ENCODE peak calls at places on chromosomes 5 and 9, in four cellular contexts. X is GM23248, H is small intestine, C is HCT116. Z is an unnamed sample.

GRCh38 chr5:37776826-37777225 is 63.0 kb downstream of the GDNF start:
- DNase-seq in X (peak; percentile 93), H (no peak), C (no peak), Z (no peak)

GRCh38 chr5:154197801-154198461 is 7.4 kb downstream of the GALNT10 start:
- DNase-seq in X (peak; percentile 57), H (peak; percentile 63), C (no peak), Z (peak; percentile 34)

GRCh38 chr5:140240987-140241706 is 61.8 kb downstream of the PFDN1 start:
- DNase-seq in H (peak; percentile 92), X (peak; percentile 95), C (peak; percentile 69), Z (no peak)

GRCh38 chr5:74595143-74595915 is 45.2 kb downstream of the ENC1 start:
- DNase-seq in X (peak; percentile 6), H (peak; percentile 76), C (peak; percentile 15), Z (no peak)

GRCh38 chr9:128771094-128771721 is 519 bp downstream of the ZER1 start:
- DNase-seq in C (no peak), H (peak; percentile 69), X (peak; percentile 64), Z (no peak)

GRCh38 chr5:142356318-142356715 is 31.5 kb upstream of the SPRY4 start:
- DNase-seq in X (peak; percentile 92), C (no peak), H (no peak), Z (no peak)

GRCh38 chr9:99878651-99879050 is 27.8 kb upstream of the STX17 start:
- DNase-seq in X (peak; percentile 62), C (no peak), H (no peak), Z (no peak)

GRCh38 chr5:38462972-38463633 is 93.3 kb downstream of the LIFR start:
- DNase-seq in X (peak; percentile 39), H (no peak), C (no peak), Z (no peak)

GRCh38 chr9:71001780-71002386 is 119.5 kb downstream of the TRPM3 start:
- DNase-seq in H (peak; percentile 68), C (peak; percentile 23), X (peak; percentile 46), Z (no peak)

GRCh38 chr9:26437056-26437711 is 455.4 kb downstream of the CAAP1 start:
- DNase-seq in H (no peak), C (no peak), X (no peak), Z (no peak)

GRCh38 chr5:112161392-112161748 is 257.7 kb downstream of the EPB41L4A start:
- DNase-seq in H (no peak), C (no peak), X (no peak), Z (no peak)

GRCh38 chr5:73135429-73136276 is 15.3 kb downstream of the TMEM171 start:
- DNase-seq in H (no peak), C (peak; percentile 31), X (peak; percentile 73), Z (no peak)

GRCh38 chr5:76408104-76408644 is 5.1 kb downstream of the IQGAP2 start:
- DNase-seq in H (no peak), C (no peak), X (no peak), Z (no peak)

GRCh38 chr9:73200694-73201432 is 49.2 kb downstream of the ANXA1 start:
- DNase-seq in C (peak; percentile 28), X (peak; percentile 54), H (peak; percentile 15), Z (no peak)

GRCh38 chr5:32552936-32553335 is 32.4 kb upstream of the SUB1 start:
- DNase-seq in C (no peak), X (no peak), H (no peak), Z (no peak)

GRCh38 chr9:86802900-86803673 is 144.2 kb downstream of the GAS1 start:
- DNase-seq in H (no peak), X (no peak), C (no peak), Z (no peak)

GRCh38 chr5:40447438-40447837 is 232.3 kb upstream of the PTGER4 start:
- DNase-seq in C (no peak), X (peak; percentile 40), H (no peak), Z (no peak)
- H3K9me3 ChIP-seq in C (no peaks in the 10 kb centered on the region), X (no peaks in the 10 kb centered on the region), H (no peaks in the 10 kb centered on the region), Z (peaks cover 2% of the 10 kb centered on the region)

GRCh38 chr5:180938294-180938693 is 39.3 kb downstream of the BTNL8 start:
- DNase-seq in H (no peak), X (no peak), C (no peak), Z (no peak)
- H3K9me3 ChIP-seq in H (peaks cover 5% of the 10 kb centered on the region), X (no peaks in the 10 kb centered on the region), C (peaks cover 14% of the 10 kb centered on the region), Z (peaks cover 2% of the 10 kb centered on the region)

GRCh38 chr5:150946351-150946905 is 41.6 kb upstream of the ZNF300 start:
- DNase-seq in C (no peak), X (peak; percentile 37), H (peak; percentile 31), Z (no peak)
- H3K9me3 ChIP-seq in C (peaks cover 18% of the 10 kb centered on the region), X (peaks cover 12% of the 10 kb centered on the region), H (peaks cover 2% of the 10 kb centered on the region), Z (peaks cover 19% of the 10 kb centered on the region)

GRCh38 chr5:109390188-109390587 is 19.6 kb downstream of the PJA2 start:
- DNase-seq in H (no peak), X (no peak), C (no peak), Z (no peak)

GRCh38 chr5:109396965-109397364 is 12.8 kb downstream of the PJA2 start:
- DNase-seq in X (no peak), C (no peak), H (no peak), Z (no peak)

GRCh38 chr5:109399092-109399759 is 10.5 kb downstream of the PJA2 start:
- DNase-seq in H (no peak), C (no peak), X (peak; percentile 38), Z (no peak)

DNA sequence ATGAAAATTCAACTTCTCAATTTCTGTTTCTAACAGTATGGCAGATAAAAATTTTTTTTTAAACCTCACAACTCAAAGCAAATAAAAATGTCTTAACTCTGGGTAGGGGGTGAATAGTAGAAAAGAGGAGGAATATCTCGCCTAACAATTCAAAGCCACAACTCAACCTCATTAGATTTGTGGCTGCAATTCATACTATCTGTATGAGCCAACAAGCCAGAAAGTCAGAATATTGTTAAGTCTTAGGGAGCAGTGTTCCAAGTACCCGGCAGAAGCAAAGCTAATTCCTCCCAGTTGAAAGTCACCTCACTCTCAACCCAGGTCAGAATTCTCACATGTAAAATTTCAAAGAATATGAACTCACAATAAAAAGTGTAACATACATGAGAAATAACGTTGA is 15.0 kb downstream of the PJA2 start:
- DNase-seq in C (no peak), X (no peak), H (no peak), Z (no peak)
- H3K9me3 ChIP-seq in C (no peaks in the 10 kb centered on the region), X (no peaks in the 10 kb centered on the region), H (no peaks in the 10 kb centered on the region), Z (no peaks in the 10 kb centered on the region)

GRCh38 chr9:138115506-138115905 is 237.9 kb downstream of the CACNA1B start:
- DNase-seq in H (no peak), X (no peak), C (no peak), Z (no peak)

GRCh38 chr9:138114501-138115245 is 237.1 kb downstream of the CACNA1B start:
- DNase-seq in X (no peak), C (no peak), H (no peak), Z (no peak)

GRCh38 chr9:138112791-138113600 is 235.4 kb downstream of the CACNA1B start:
- DNase-seq in H (no peak), C (no peak), X (no peak), Z (no peak)

GRCh38 chr9:138111607-138112006 is 234.0 kb downstream of the CACNA1B start:
- DNase-seq in C (no peak), H (no peak), X (no peak), Z (no peak)

GRCh38 chr9:138112090-138112748 is 234.6 kb downstream of the CACNA1B start:
- DNase-seq in X (no peak), H (no peak), C (no peak), Z (no peak)
- H3K9me3 ChIP-seq in X (no peaks in the 10 kb centered on the region), H (no peaks in the 10 kb centered on the region), C (no peaks in the 10 kb centered on the region), Z (no peaks in the 10 kb centered on the region)

GRCh38 chr9:77021289-77021927 is 2.0 kb downstream of the FOXB2 start:
- DNase-seq in C (no peak), H (no peak), X (no peak), Z (no peak)

GRCh38 chr9:77022783-77023440 is 3.5 kb downstream of the FOXB2 start:
- DNase-seq in X (no peak), H (no peak), C (no peak), Z (no peak)

GRCh38 chr9:77020438-77021264 is 1.2 kb downstream of the FOXB2 start:
- DNase-seq in X (peak; percentile 18), C (no peak), H (no peak), Z (no peak)

GRCh38 chr9:77023726-77024125 is 4.3 kb downstream of the FOXB2 start:
- DNase-seq in C (no peak), H (no peak), X (no peak), Z (no peak)

GRCh38 chr9:77021928-77022782 is 2.7 kb downstream of the FOXB2 start:
- DNase-seq in H (no peak), X (no peak), C (no peak), Z (no peak)
- H3K9me3 ChIP-seq in H (no peaks in the 10 kb centered on the region), X (no peaks in the 10 kb centered on the region), C (no peaks in the 10 kb centered on the region), Z (no peaks in the 10 kb centered on the region)

DNA sequence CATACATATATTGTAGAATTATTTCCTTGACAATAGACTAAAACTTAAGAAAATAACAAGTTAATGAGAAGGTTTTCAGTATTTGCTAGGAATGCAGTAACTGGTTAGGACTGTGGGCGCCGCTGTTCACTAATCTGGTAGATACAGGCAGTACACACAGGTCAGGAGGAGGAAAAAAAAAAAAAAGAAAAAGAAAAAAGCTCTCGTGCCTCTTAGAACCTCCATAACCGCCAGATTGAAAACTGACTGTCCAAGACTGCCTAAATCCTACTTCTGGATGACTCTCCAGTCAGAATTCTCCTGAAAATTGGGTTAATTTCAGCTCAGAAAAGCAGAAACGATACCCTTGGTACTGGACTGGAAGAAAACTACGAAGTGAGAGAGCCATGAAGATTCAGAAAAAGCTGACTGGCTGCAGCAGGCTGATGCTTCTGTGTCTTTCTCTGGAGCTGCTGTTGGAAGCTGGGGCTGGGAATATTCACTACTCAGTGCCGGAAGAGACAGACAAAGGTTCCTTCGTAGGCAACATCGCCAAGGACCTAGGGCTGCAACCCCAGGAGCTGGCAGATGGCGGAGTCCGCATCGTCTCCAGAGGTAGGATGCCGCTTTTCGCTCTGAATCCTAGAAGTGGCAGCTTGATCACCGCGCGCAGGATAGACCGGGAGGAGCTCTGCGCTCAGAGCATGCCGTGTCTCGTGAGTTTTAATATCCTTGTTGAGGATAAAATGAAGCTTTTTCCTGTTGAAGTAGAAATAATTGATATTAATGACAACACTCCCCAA is at the start of gene PCDHGA1:
- DNase-seq in H (no peak), X (peak; percentile 86), C (no peak), Z (no peak)
- H3K9me3 ChIP-seq in H (peaks cover 2% of the 10 kb centered on the region), X (no peaks in the 10 kb centered on the region), C (no peaks in the 10 kb centered on the region), Z (peaks cover 18% of the 10 kb centered on the region)

DNA sequence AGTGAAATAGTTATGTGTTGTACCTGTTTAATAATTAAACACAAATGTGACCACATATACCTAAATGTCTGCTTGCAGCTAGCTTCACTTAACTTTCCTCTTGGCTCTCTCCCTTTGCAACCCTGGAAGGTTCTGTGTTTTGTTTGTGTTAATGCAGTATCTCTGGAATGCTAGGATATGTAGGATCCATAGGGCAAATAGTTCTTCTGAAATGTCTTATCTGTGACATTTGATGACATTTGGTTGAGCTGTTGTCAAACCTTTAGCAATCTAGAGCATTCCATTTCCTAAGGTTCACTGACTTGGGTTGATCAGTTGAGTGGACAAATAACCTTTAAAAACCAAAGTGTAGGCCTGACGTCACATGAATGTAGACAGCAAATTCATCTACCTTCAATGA is 21.8 kb downstream of the CTNNA1 start:
- DNase-seq in X (no peak), C (no peak), H (no peak), Z (no peak)
- H3K9me3 ChIP-seq in X (no peaks in the 10 kb centered on the region), C (no peaks in the 10 kb centered on the region), H (no peaks in the 10 kb centered on the region), Z (no peaks in the 10 kb centered on the region)

GRCh38 chr5:166430491-166431319 is 1860.7 kb upstream of the WWC1 start:
- DNase-seq in C (no peak), H (no peak), X (no peak), Z (no peak)
- H3K9me3 ChIP-seq in C (peaks cover 4% of the 10 kb centered on the region), H (no peaks in the 10 kb centered on the region), X (no peaks in the 10 kb centered on the region), Z (no peaks in the 10 kb centered on the region)

Z was measured in T-helper 17 cell.